ENCODE peak calls at places on chromosome 9, in ten cellular contexts. One of them, this sample, is unnamed.

GRCh38 chr9:94945191-94946144 is 219.0 kb downstream of the AOPEP start:
- DNase-seq in cardiac fibroblast: peak; percentile 93
- DNase-seq in psoas muscle: peak; percentile 68
- DNase-seq in GM23338: no peak
- DNase-seq in fibroblast of lung: peak; percentile 88
- DNase-seq in pancreas: no peak
- DNase-seq in stomach: no peak
- DNase-seq in foreskin fibroblast: peak; percentile 93
- DNase-seq in uterus: peak; percentile 84
- DNase-seq in right atrium auricular region: peak; percentile 83
- DNase-seq in this sample: peak; percentile 87

GRCh38 chr9:110835404-110835803 is 166.8 kb downstream of the MUSK start:
- DNase-seq in cardiac fibroblast: peak; percentile 91
- DNase-seq in psoas muscle: no peak
- DNase-seq in GM23338: peak; percentile 25
- DNase-seq in fibroblast of lung: peak; percentile 68
- DNase-seq in pancreas: no peak
- DNase-seq in stomach: no peak
- DNase-seq in foreskin fibroblast: peak; percentile 92
- DNase-seq in uterus: no peak
- DNase-seq in right atrium auricular region: no peak
- DNase-seq in this sample: peak; percentile 95

GRCh38 chr9:89139450-89139849 is 39.2 kb downstream of the SHC3 start:
- DNase-seq in cardiac fibroblast: peak; percentile 41
- DNase-seq in psoas muscle: no peak
- DNase-seq in GM23338: no peak
- DNase-seq in fibroblast of lung: no peak
- DNase-seq in pancreas: no peak
- DNase-seq in stomach: no peak
- DNase-seq in foreskin fibroblast: peak; percentile 21
- DNase-seq in uterus: no peak
- DNase-seq in right atrium auricular region: no peak
- DNase-seq in this sample: no peak

GRCh38 chr9:26172301-26172700 is 494.1 kb upstream of the TUSC1 start:
- DNase-seq in cardiac fibroblast: no peak
- DNase-seq in psoas muscle: no peak
- DNase-seq in GM23338: no peak
- DNase-seq in fibroblast of lung: no peak
- DNase-seq in pancreas: no peak
- DNase-seq in stomach: no peak
- DNase-seq in foreskin fibroblast: no peak
- DNase-seq in uterus: no peak
- DNase-seq in right atrium auricular region: no peak
- DNase-seq in this sample: no peak

GRCh38 chr9:89461302-89461701 is 36.6 kb downstream of the SEMA4D start:
- DNase-seq in cardiac fibroblast: peak; percentile 57
- DNase-seq in psoas muscle: no peak
- DNase-seq in GM23338: no peak
- DNase-seq in fibroblast of lung: peak; percentile 41
- DNase-seq in pancreas: no peak
- DNase-seq in stomach: no peak
- DNase-seq in foreskin fibroblast: peak; percentile 33
- DNase-seq in uterus: no peak
- DNase-seq in right atrium auricular region: no peak
- DNase-seq in this sample: peak; percentile 11

GRCh38 chr9:3528466-3528865 is 2.7 kb upstream of the RFX3 start:
- DNase-seq in cardiac fibroblast: no peak
- DNase-seq in psoas muscle: no peak
- DNase-seq in GM23338: no peak
- DNase-seq in fibroblast of lung: no peak
- DNase-seq in pancreas: no peak
- DNase-seq in stomach: no peak
- DNase-seq in foreskin fibroblast: no peak
- DNase-seq in uterus: no peak
- DNase-seq in right atrium auricular region: no peak
- DNase-seq in this sample: no peak

GRCh38 chr9:88766778-88767503 is 224.3 kb upstream of the S1PR3 start:
- DNase-seq in cardiac fibroblast: peak; percentile 87
- DNase-seq in psoas muscle: no peak
- DNase-seq in GM23338: no peak
- DNase-seq in fibroblast of lung: peak; percentile 68
- DNase-seq in pancreas: no peak
- DNase-seq in stomach: no peak
- DNase-seq in foreskin fibroblast: peak; percentile 86
- DNase-seq in uterus: no peak
- DNase-seq in right atrium auricular region: no peak
- DNase-seq in this sample: peak; percentile 64

GRCh38 chr9:75601280-75601679 is 289.2 kb upstream of the PCSK5 start:
- DNase-seq in cardiac fibroblast: peak; percentile 1
- DNase-seq in psoas muscle: no peak
- DNase-seq in GM23338: no peak
- DNase-seq in fibroblast of lung: no peak
- DNase-seq in pancreas: no peak
- DNase-seq in stomach: no peak
- DNase-seq in foreskin fibroblast: no peak
- DNase-seq in uterus: no peak
- DNase-seq in right atrium auricular region: no peak
- DNase-seq in this sample: no peak

GRCh38 chr9:136016221-136016881 is 55.2 kb upstream of the UBAC1 start:
- DNase-seq in cardiac fibroblast: no peak
- DNase-seq in psoas muscle: peak; percentile 30
- DNase-seq in GM23338: no peak
- DNase-seq in fibroblast of lung: no peak
- DNase-seq in pancreas: peak; percentile 62
- DNase-seq in stomach: no peak
- DNase-seq in foreskin fibroblast: no peak
- DNase-seq in uterus: peak; percentile 14
- DNase-seq in right atrium auricular region: no peak
- DNase-seq in this sample: no peak

GRCh38 chr9:78691531-78691930 is 394.6 kb downstream of the PSAT1 start:
- DNase-seq in cardiac fibroblast: peak; percentile 52
- DNase-seq in psoas muscle: no peak
- DNase-seq in GM23338: no peak
- DNase-seq in fibroblast of lung: no peak
- DNase-seq in pancreas: no peak
- DNase-seq in stomach: no peak
- DNase-seq in foreskin fibroblast: peak; percentile 77
- DNase-seq in uterus: no peak
- DNase-seq in right atrium auricular region: no peak
- DNase-seq in this sample: peak; percentile 62

GRCh38 chr9:124778575-124779367 is 1.8 kb downstream of the OLFML2A start:
- DNase-seq in cardiac fibroblast: no peak
- DNase-seq in psoas muscle: no peak
- DNase-seq in GM23338: no peak
- DNase-seq in fibroblast of lung: no peak
- DNase-seq in pancreas: no peak
- DNase-seq in stomach: peak; percentile 19
- DNase-seq in foreskin fibroblast: no peak
- DNase-seq in uterus: peak; percentile 11
- DNase-seq in right atrium auricular region: peak; percentile 44
- DNase-seq in this sample: no peak

GRCh38 chr9:16532272-16532671 is 338.2 kb downstream of the BNC2 start:
- DNase-seq in cardiac fibroblast: no peak
- DNase-seq in psoas muscle: no peak
- DNase-seq in GM23338: no peak
- DNase-seq in fibroblast of lung: no peak
- DNase-seq in pancreas: no peak
- DNase-seq in stomach: no peak
- DNase-seq in foreskin fibroblast: no peak
- DNase-seq in uterus: no peak
- DNase-seq in right atrium auricular region: no peak
- DNase-seq in this sample: no peak

GRCh38 chr9:16540996-16541668 is 329.3 kb downstream of the BNC2 start:
- DNase-seq in cardiac fibroblast: peak; percentile 40
- DNase-seq in psoas muscle: no peak
- DNase-seq in GM23338: no peak
- DNase-seq in fibroblast of lung: peak; percentile 37
- DNase-seq in pancreas: no peak
- DNase-seq in stomach: no peak
- DNase-seq in foreskin fibroblast: peak; percentile 17
- DNase-seq in uterus: no peak
- DNase-seq in right atrium auricular region: no peak
- DNase-seq in this sample: peak; percentile 34

GRCh38 chr9:16530669-16531461 is 339.6 kb downstream of the BNC2 start:
- DNase-seq in cardiac fibroblast: no peak
- DNase-seq in psoas muscle: peak; percentile 85
- DNase-seq in GM23338: peak; percentile 30
- DNase-seq in fibroblast of lung: peak; percentile 77
- DNase-seq in pancreas: no peak
- DNase-seq in stomach: no peak
- DNase-seq in foreskin fibroblast: no peak
- DNase-seq in uterus: peak; percentile 37
- DNase-seq in right atrium auricular region: no peak
- DNase-seq in this sample: no peak

GRCh38 chr9:16532681-16533450 is 337.6 kb downstream of the BNC2 start:
- DNase-seq in cardiac fibroblast: peak; percentile 91
- DNase-seq in psoas muscle: no peak
- DNase-seq in GM23338: no peak
- DNase-seq in fibroblast of lung: peak; percentile 88
- DNase-seq in pancreas: no peak
- DNase-seq in stomach: no peak
- DNase-seq in foreskin fibroblast: peak; percentile 86
- DNase-seq in uterus: no peak
- DNase-seq in right atrium auricular region: no peak
- DNase-seq in this sample: peak; percentile 62

DNA sequence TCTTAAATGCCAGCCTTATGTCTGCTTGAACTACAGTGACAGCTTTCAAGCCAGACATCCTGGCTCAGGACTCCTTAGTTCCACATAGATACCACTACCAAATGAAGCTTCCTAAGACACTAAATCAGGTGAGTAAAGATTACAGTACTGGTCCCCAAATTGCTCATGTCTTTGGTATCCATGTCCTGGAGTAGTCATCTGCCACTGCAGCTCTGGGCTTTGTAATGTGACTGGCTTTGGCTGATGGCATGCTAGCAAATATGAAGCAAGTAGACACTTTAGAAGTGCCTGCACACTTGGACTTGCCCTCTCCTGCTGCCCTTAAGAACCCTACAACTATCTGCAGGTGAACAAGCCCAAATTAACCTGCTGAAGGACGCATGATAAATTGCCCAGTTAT is 334.9 kb downstream of the BNC2 start:
- DNase-seq in cardiac fibroblast: no peak
- DNase-seq in psoas muscle: no peak
- DNase-seq in GM23338: no peak
- DNase-seq in fibroblast of lung: no peak
- DNase-seq in pancreas: no peak
- DNase-seq in stomach: no peak
- DNase-seq in foreskin fibroblast: peak; percentile 40
- DNase-seq in uterus: no peak
- DNase-seq in right atrium auricular region: no peak
- DNase-seq in this sample: no peak
- H3K4me3 ChIP-seq in cardiac fibroblast: no peak overlapping the region
- H3K4me3 ChIP-seq in psoas muscle: no peak overlapping the region
- H3K4me3 ChIP-seq in GM23338: no peak overlapping the region
- H3K4me3 ChIP-seq in fibroblast of lung: no peak overlapping the region
- H3K4me3 ChIP-seq in pancreas: no peak overlapping the region
- H3K4me3 ChIP-seq in stomach: no peak overlapping the region
- H3K4me3 ChIP-seq in foreskin fibroblast: no peak overlapping the region
- H3K4me3 ChIP-seq in uterus: no peak overlapping the region
- H3K4me3 ChIP-seq in right atrium auricular region: no peak overlapping the region
- H3K4me3 ChIP-seq in this sample: no peak overlapping the region

DNA sequence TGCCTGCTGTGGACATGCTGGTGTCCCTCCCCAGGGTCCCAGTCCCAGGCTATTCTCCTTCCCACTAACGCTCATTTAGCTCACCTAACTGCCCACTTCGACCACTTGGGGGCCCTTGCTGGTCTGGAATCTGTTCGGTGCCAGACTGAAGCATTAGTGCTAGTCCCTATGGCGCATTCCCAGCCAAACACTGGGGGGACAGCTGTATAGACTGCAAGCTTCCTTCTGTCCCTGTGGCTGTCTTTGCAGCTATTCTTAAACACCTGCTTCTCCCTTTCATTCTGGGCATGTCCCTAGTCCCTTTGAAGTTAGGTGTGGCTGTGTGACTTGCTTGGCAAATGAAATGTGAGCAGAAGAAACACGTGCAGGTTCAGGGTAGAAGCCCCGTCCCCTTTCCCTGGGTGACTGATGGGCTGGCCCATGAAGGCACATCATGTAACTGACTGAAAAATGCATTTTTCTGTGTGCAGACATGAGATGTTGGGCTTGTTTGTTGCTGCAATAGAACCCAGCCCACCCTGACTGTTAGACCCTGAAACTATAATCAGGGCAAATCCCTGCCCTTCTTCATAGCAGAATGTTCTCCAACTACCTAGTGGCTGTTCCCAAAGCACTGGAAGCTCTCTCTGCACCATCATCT is 134.4 kb downstream of the BARX1 start:
- DNase-seq in cardiac fibroblast: no peak
- DNase-seq in psoas muscle: no peak
- DNase-seq in GM23338: peak; percentile 77
- DNase-seq in fibroblast of lung: no peak
- DNase-seq in pancreas: no peak
- DNase-seq in stomach: no peak
- DNase-seq in foreskin fibroblast: no peak
- DNase-seq in uterus: no peak
- DNase-seq in right atrium auricular region: peak; percentile 52
- DNase-seq in this sample: no peak
- TF ChIP-seq CTCF in cardiac fibroblast: no peak
- TF ChIP-seq CTCF in psoas muscle: no peak
- TF ChIP-seq CTCF in GM23338: peak; percentile 70
- TF ChIP-seq CTCF in fibroblast of lung: no peak
- TF ChIP-seq CTCF in pancreas: no peak
- TF ChIP-seq CTCF in stomach: no peak
- TF ChIP-seq CTCF in foreskin fibroblast: no peak
- TF ChIP-seq CTCF in uterus: no peak
- TF ChIP-seq CTCF in right atrium auricular region: no peak
- TF ChIP-seq CTCF in this sample: no peak

GRCh38 chr9:91144782-91145181 is 216.9 kb downstream of the AUH start:
- DNase-seq in cardiac fibroblast: no peak
- DNase-seq in psoas muscle: no peak
- DNase-seq in GM23338: no peak
- DNase-seq in fibroblast of lung: no peak
- DNase-seq in pancreas: no peak
- DNase-seq in stomach: no peak
- DNase-seq in foreskin fibroblast: peak; percentile 88
- DNase-seq in uterus: no peak
- DNase-seq in right atrium auricular region: no peak
- DNase-seq in this sample: peak; percentile 86
- H3K4me3 ChIP-seq in cardiac fibroblast: no peak overlapping the region
- H3K4me3 ChIP-seq in psoas muscle: no peak overlapping the region
- H3K4me3 ChIP-seq in GM23338: no peak overlapping the region
- H3K4me3 ChIP-seq in fibroblast of lung: no peak overlapping the region
- H3K4me3 ChIP-seq in pancreas: no peak overlapping the region
- H3K4me3 ChIP-seq in stomach: no peak overlapping the region
- H3K4me3 ChIP-seq in foreskin fibroblast: no peak overlapping the region
- H3K4me3 ChIP-seq in uterus: no peak overlapping the region
- H3K4me3 ChIP-seq in right atrium auricular region: no peak overlapping the region
- H3K4me3 ChIP-seq in this sample: no peak overlapping the region

DNA sequence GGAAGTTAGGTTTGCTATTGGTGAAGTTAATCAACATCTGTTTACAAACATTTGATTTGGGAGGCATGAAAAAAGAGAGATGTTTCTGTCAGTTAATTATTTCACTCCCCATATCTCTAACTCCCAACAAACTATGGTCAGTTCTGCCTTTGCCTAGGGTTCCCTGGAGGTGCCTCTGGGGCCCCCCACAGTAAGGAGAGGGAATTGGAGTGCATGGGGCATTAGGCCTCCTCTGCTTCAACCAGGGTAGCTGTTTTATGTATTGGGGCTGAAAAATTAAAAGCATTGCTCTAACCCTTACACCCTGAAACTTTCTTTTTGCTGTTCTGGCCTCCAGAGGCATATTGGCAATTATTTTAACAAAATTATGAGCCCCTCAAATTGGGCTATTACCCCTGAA is 32.3 kb downstream of the RUSC2 start:
- DNase-seq in cardiac fibroblast: no peak
- DNase-seq in psoas muscle: no peak
- DNase-seq in GM23338: peak; percentile 59
- DNase-seq in fibroblast of lung: no peak
- DNase-seq in pancreas: no peak
- DNase-seq in stomach: no peak
- DNase-seq in foreskin fibroblast: no peak
- DNase-seq in uterus: no peak
- DNase-seq in right atrium auricular region: no peak
- DNase-seq in this sample: no peak
- TF ChIP-seq CTCF in cardiac fibroblast: peak; percentile 37
- TF ChIP-seq CTCF in psoas muscle: peak; percentile 37
- TF ChIP-seq CTCF in GM23338: peak; percentile 58
- TF ChIP-seq CTCF in fibroblast of lung: peak; percentile 12
- TF ChIP-seq CTCF in pancreas: no peak
- TF ChIP-seq CTCF in stomach: no peak
- TF ChIP-seq CTCF in foreskin fibroblast: no peak
- TF ChIP-seq CTCF in uterus: no peak
- TF ChIP-seq CTCF in right atrium auricular region: no peak
- TF ChIP-seq CTCF in this sample: peak; percentile 29

This sample was measured in AG10803.